ENCODE peak calls at places on chromosome 9, in six cellular contexts. R, L, T, O, W and P are unnamed samples.

GRCh38 chr9:103999375-104000062 is 94.6 kb upstream of the SMC2 start:
- DNase-seq in R (no peak), L (no peak), T (no peak), O (no peak), W (no peak), P (peak; percentile 3)

GRCh38 chr9:125649315-125649714 is 57.7 kb downstream of the MAPKAP1 start:
- DNase-seq in R (peak; percentile 92), L (no peak), T (peak; percentile 74), O (no peak), W (no peak), P (no peak)

GRCh38 chr9:110744753-110745522 is 76.3 kb downstream of the MUSK start:
- DNase-seq in R (peak; percentile 89), L (no peak), T (peak; percentile 96), O (no peak), W (no peak), P (no peak)

GRCh38 chr9:671997-672396 is 169.5 kb upstream of the DMRT1 start:
- DNase-seq in R (no peak), L (no peak), T (no peak), O (no peak), W (no peak), P (no peak)

GRCh38 chr9:16704489-16705111 is 165.9 kb downstream of the BNC2 start:
- DNase-seq in R (no peak), L (no peak), T (no peak), O (peak; percentile 65), W (no peak), P (peak; percentile 14)

GRCh38 chr9:91302831-91303230 is 58.9 kb downstream of the AUH start:
- DNase-seq in R (peak; percentile 76), L (no peak), T (peak; percentile 79), O (no peak), W (no peak), P (no peak)

GRCh38 chr9:42388146-42388690 is 204.8 kb downstream of the SPATA31A6 start:
- DNase-seq in R (peak; percentile 36), L (peak; percentile 12), T (no peak), O (peak; percentile 41), W (no peak), P (peak; percentile 27)

GRCh38 chr9:123757547-123757946 is 172.4 kb downstream of the DENND1A start:
- DNase-seq in R (no peak), L (no peak), T (no peak), O (no peak), W (no peak), P (no peak)

GRCh38 chr9:17578911-17579793 is at the start of gene SH3GL2:
- DNase-seq in R (no peak), L (no peak), T (no peak), O (peak; percentile 97), W (peak; percentile 74), P (peak; percentile 70)

GRCh38 chr9:97845130-97845529 is 7.9 kb upstream of the FOXE1 start:
- DNase-seq in R (no peak), L (no peak), T (no peak), O (no peak), W (no peak), P (no peak)

GRCh38 chr9:37540634-37541033 is 35.5 kb downstream of the FBXO10 start:
- DNase-seq in R (no peak), L (no peak), T (no peak), O (no peak), W (no peak), P (no peak)

GRCh38 chr9:3647652-3648051 is 121.9 kb upstream of the RFX3 start:
- DNase-seq in R (peak; percentile 18), L (no peak), T (no peak), O (no peak), W (no peak), P (no peak)

GRCh38 chr9:2718001-2718697 is 839 bp downstream of the KCNV2 start:
- DNase-seq in R (no peak), L (no peak), T (no peak), O (no peak), W (no peak), P (no peak)

GRCh38 chr9:125911861-125912260 is 164.7 kb downstream of the PBX3 start:
- DNase-seq in R (no peak), L (no peak), T (no peak), O (no peak), W (no peak), P (no peak)

GRCh38 chr9:33172256-33172678 is 5.1 kb upstream of the B4GALT1 start:
- DNase-seq in R (peak; percentile 93), L (no peak), T (no peak), O (no peak), W (no peak), P (no peak)

GRCh38 chr9:137087409-137087925 is 682 bp downstream of the MAN1B1 start:
- DNase-seq in R (no peak), L (no peak), T (no peak), O (peak; percentile 43), W (no peak), P (peak; percentile 67)

GRCh38 chr9:137086531-137087408 is at the start of gene MAN1B1:
- DNase-seq in R (peak; percentile 100), L (peak; percentile 96), T (peak; percentile 98), O (peak; percentile 98), W (peak; percentile 99), P (peak; percentile 98)

GRCh38 chr9:137088121-137088520 is 1.3 kb downstream of the MAN1B1 start:
- DNase-seq in R (no peak), L (no peak), T (no peak), O (no peak), W (no peak), P (no peak)

GRCh38 chr9:137085918-137086530 is 761 bp upstream of the MAN1B1 start:
- DNase-seq in R (peak; percentile 37), L (no peak), T (no peak), O (peak; percentile 46), W (no peak), P (peak; percentile 69)

GRCh38 chr9:137089232-137089947 is 2.6 kb downstream of the MAN1B1 start:
- DNase-seq in R (no peak), L (no peak), T (no peak), O (no peak), W (no peak), P (no peak)
- TF ChIP-seq POLR2AphosphoS5 in R (no peak), L (no peak), T (no peak), O (no peak), W (no peak), P (no peak)

GRCh38 chr9:128704356-128704670 is 2.0 kb downstream of the PKN3 start:
- DNase-seq in R (no peak), L (no peak), T (no peak), O (no peak), W (no peak), P (no peak)
- H3K4me2 ChIP-seq in R (peak overlapping the region; percentile 68), L (no peak overlapping the region), T (peak overlapping the region; percentile 90), O (no peak overlapping the region), W (no peak overlapping the region), P (no peak overlapping the region)

GRCh38 chr9:93130861-93131481 is 3.1 kb downstream of the NINJ1 start:
- DNase-seq in R (peak; percentile 42), L (no peak), T (no peak), O (no peak), W (no peak), P (no peak)

GRCh38 chr9:93131599-93132286 is 2.3 kb downstream of the NINJ1 start:
- DNase-seq in R (no peak), L (no peak), T (no peak), O (no peak), W (no peak), P (no peak)

GRCh38 chr9:93132946-93133640 is 958 bp downstream of the NINJ1 start:
- DNase-seq in R (peak; percentile 57), L (no peak), T (no peak), O (peak; percentile 54), W (no peak), P (no peak)

GRCh38 chr9:93133641-93134017 is 422 bp downstream of the NINJ1 start:
- DNase-seq in R (peak; percentile 74), L (peak; percentile 77), T (no peak), O (peak; percentile 65), W (no peak), P (peak; percentile 85)

GRCh38 chr9:93132287-93132927 is 1.6 kb downstream of the NINJ1 start:
- DNase-seq in R (no peak), L (peak; percentile 35), T (no peak), O (peak; percentile 31), W (no peak), P (no peak)
- TF ChIP-seq POLR2AphosphoS5 in R (no peak), L (no peak), T (no peak), O (no peak), W (no peak), P (no peak)

GRCh38 chr9:136095495-136096058 is 488 bp upstream of the NACC2 start:
- DNase-seq in R (peak; percentile 29), L (peak; percentile 78), T (no peak), O (no peak), W (no peak), P (peak; percentile 81)
- H3K4me2 ChIP-seq in R (peak overlapping the region; percentile 71), L (peak overlapping the region; percentile 76), T (peak overlapping the region; percentile 80), O (peak overlapping the region; percentile 76), W (peak overlapping the region; percentile 55), P (peak overlapping the region; percentile 92)

GRCh38 chr9:112484607-112485006 is 2.0 kb upstream of the KIAA1958 start:
- DNase-seq in R (no peak), L (no peak), T (no peak), O (no peak), W (no peak), P (no peak)

GRCh38 chr9:112487008-112487798 is 576 bp downstream of the KIAA1958 start:
- DNase-seq in R (peak; percentile 61), L (peak; percentile 50), T (peak; percentile 27), O (peak; percentile 71), W (no peak), P (peak; percentile 82)

GRCh38 chr9:112487799-112488345 is 1.2 kb downstream of the KIAA1958 start:
- DNase-seq in R (no peak), L (peak; percentile 20), T (no peak), O (no peak), W (no peak), P (peak; percentile 35)

GRCh38 chr9:112485574-112485973 is 1.1 kb upstream of the KIAA1958 start:
- DNase-seq in R (no peak), L (no peak), T (no peak), O (no peak), W (no peak), P (no peak)

GRCh38 chr9:112486221-112487007 is at the start of gene KIAA1958:
- DNase-seq in R (peak; percentile 58), L (peak; percentile 95), T (peak; percentile 63), O (peak; percentile 92), W (peak; percentile 66), P (peak; percentile 96)
- TF ChIP-seq POLR2AphosphoS5 in R (peak; percentile 72), L (peak; percentile 88), T (peak; percentile 98), O (peak; percentile 99), W (peak; percentile 98), P (peak; percentile 89)